ENCODE peak calls at places on chromosomes 16 and 17, in four cellular contexts. S is testis, M is cardiac muscle cell, H is astrocyte. W is an unnamed sample.

GRCh38 chr17:75625813-75626486 is 7.3 kb upstream of the SMIM5 start:
- DNase-seq in H (no peak), S (peak; percentile 40), M (peak; percentile 75), W (no peak)

GRCh38 chr17:15261818-15262290 is 3.3 kb downstream of the PMP22 start:
- DNase-seq in M (no peak), H (peak; percentile 20), S (peak; percentile 27), W (no peak)

GRCh38 chr17:82053556-82054263 is 2.0 kb downstream of the GPS1 start:
- DNase-seq in S (no peak), M (no peak), H (no peak), W (no peak)

GRCh38 chr17:49845210-49845782 is 2.6 kb downstream of the TAC4 start:
- DNase-seq in H (no peak), M (peak; percentile 42), S (peak; percentile 50), W (no peak)

GRCh38 chr17:65856865-65857264 is 295.4 kb upstream of the AXIN2 start:
- DNase-seq in H (peak; percentile 18), M (no peak), S (no peak), W (no peak)

GRCh38 chr17:18959071-18959844 is 7.3 kb downstream of the SLC5A10 start:
- DNase-seq in H (no peak), M (peak; percentile 23), S (no peak), W (no peak)

GRCh38 chr16:1677942-1678499 is at the start of gene JPT2:
- DNase-seq in H (peak; percentile 93), S (peak; percentile 99), M (peak; percentile 99), W (peak; percentile 88)

GRCh38 chr16:49280022-49280741 is 1.5 kb downstream of the CBLN1 start:
- DNase-seq in H (no peak), S (peak; percentile 30), M (peak; percentile 84), W (no peak)

GRCh38 chr16:6837722-6838121 is 494.9 kb upstream of the RBFOX1 start:
- DNase-seq in H (no peak), M (no peak), S (no peak), W (no peak)

GRCh38 chr16:228151-228855 is 946 bp downstream of the LUC7L start:
- DNase-seq in M (peak; percentile 28), H (no peak), S (no peak), W (no peak)

GRCh38 chr16:72819345-72819744 is 228.6 kb downstream of the ZFHX3 start:
- DNase-seq in H (peak; percentile 81), M (no peak), S (no peak), W (no peak)

GRCh38 chr17:78257810-78258322 is 26.4 kb downstream of the TMEM235 start:
- DNase-seq in H (peak; percentile 12), M (no peak), S (no peak), W (no peak)

GRCh38 chr17:66276328-66276937 is 26.0 kb upstream of the PRKCA start:
- DNase-seq in S (no peak), H (peak; percentile 67), M (no peak), W (no peak)

GRCh38 chr17:17811381-17812210 is 25.2 kb downstream of the SREBF1 start:
- DNase-seq in S (peak; percentile 43), H (no peak), M (peak; percentile 56), W (no peak)

GRCh38 chr16:78505544-78506371 is 406.3 kb downstream of the WWOX start:
- DNase-seq in M (no peak), H (peak; percentile 10), S (peak; percentile 86), W (no peak)

GRCh38 chr17:6799738-6800137 is 23.7 kb downstream of the FBXO39 start:
- DNase-seq in M (no peak), H (no peak), S (no peak), W (no peak)

GRCh38 chr17:70006159-70006558 is 68.9 kb upstream of the KCNJ16 start:
- DNase-seq in S (no peak), H (no peak), M (no peak), W (no peak)

GRCh38 chr16:4169415-4169814 is 53.2 kb upstream of the ADCY9 start:
- DNase-seq in S (no peak), H (no peak), M (no peak), W (no peak)

GRCh38 chr16:55706739-55707487 is 51.1 kb downstream of the SLC6A2 start:
- DNase-seq in M (no peak), H (no peak), S (no peak), W (no peak)

GRCh38 chr16:30399435-30400186 is 4.4 kb downstream of the ZNF48 start:
- DNase-seq in H (no peak), S (no peak), M (no peak), W (no peak)

GRCh38 chr16:30397056-30397455 is 1.8 kb downstream of the ZNF48 start:
- DNase-seq in S (no peak), H (no peak), M (no peak), W (no peak)

GRCh38 chr16:30398660-30399434 is 3.6 kb downstream of the ZNF48 start:
- DNase-seq in S (no peak), H (no peak), M (no peak), W (no peak)

GRCh38 chr16:30397776-30398659 is 2.8 kb downstream of the ZNF48 start:
- DNase-seq in H (no peak), M (no peak), S (no peak), W (no peak)

GRCh38 chr16:30401768-30402425 is 5.5 kb upstream of the ZNF771 start:
- DNase-seq in H (no peak), M (no peak), S (no peak), W (no peak)
- TF ChIP-seq CTCF in H (no peak), M (no peak), S (no peak), W (no peak)

GRCh38 chr17:51961689-51962088 is 196.8 kb downstream of the CA10 start:
- DNase-seq in M (no peak), H (no peak), S (no peak), W (no peak)

GRCh38 chr17:51955245-51955644 is 203.3 kb downstream of the CA10 start:
- DNase-seq in S (no peak), H (no peak), M (no peak), W (no peak)

GRCh38 chr17:51957746-51958145 is 200.8 kb downstream of the CA10 start:
- DNase-seq in M (no peak), S (no peak), H (no peak), W (no peak)
- H3K4me3 ChIP-seq in M (no peak overlapping the region), S (no peak overlapping the region), H (no peak overlapping the region), W (no peak overlapping the region)

DNA sequence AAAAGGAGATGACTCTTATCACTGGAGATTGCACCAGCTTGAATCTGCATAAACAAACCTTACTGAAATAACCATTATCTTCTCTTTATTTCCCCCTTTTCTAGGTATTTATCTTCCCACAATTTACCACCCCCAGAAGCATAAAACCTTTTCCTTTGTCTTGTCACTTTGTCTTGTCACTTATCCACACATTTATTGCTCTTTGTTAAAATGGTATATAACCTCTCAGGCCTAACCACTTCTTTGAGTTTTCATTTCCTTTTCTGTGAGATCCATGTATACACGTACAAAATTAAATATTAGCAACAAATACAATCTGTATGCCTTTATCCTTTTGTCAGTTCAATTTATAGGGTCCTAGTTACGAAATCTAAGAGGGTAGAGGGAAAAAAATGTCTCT is 122.9 kb downstream of the CACNG3 start:
- DNase-seq in S (no peak), H (no peak), M (no peak), W (no peak)
- H3K27ac ChIP-seq in S (no peak overlapping the region), H (no peak overlapping the region), M (no peak overlapping the region), W (no peak overlapping the region)

DNA sequence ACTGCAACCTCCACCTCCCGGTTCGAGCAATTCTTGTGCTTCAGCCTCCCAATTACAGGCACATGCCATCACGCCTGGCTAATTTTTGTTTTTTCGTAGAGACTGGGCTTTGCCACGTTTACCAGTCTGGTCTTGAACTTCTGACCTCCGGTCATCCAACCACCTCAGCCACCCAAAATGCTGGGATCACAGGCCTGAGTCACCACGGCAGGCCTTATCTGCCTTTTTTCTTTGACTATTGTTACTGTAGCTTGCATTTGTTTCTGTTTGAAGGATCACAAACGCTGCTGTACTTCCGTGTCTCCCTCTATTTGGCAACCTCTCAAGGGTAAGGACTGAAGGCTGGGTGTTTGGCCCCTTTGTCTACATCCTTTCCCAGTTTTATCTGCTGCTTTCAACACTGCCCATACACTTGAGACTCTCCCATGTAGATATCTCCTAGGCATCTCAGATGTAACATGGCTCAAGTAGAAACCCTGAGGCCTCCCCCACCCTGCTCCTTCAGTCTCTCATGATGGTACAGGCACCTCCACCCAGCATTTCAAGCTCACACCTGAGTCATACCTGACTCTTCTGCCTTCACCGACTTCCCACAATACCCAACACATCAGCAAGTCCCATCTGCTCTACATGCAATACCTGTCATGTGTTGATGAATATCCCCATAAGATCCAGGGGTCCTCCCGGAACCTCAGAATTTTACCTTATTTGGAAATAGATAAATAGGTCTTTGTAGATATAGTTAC is 219.0 kb downstream of the CPPED1 start:
- DNase-seq in S (peak; percentile 65), H (no peak), M (no peak), W (no peak)
- TF ChIP-seq CTCF in S (no peak), H (no peak), M (no peak), W (no peak)

W was measured in AG04450.